ENCODE peak calls at places on chromosomes 5 and 9, in four cellular contexts. G, S, N and E are unnamed samples.

GRCh38 chr5:177509361-177509951 is at the start of gene DOK3:
- DNase-seq in S (no peak), N (peak; percentile 47), G (peak; percentile 41), E (no peak)

GRCh38 chr5:151799407-151799806 is 27.7 kb downstream of the G3BP1 start:
- DNase-seq in N (no peak), S (no peak), G (no peak), E (no peak)

GRCh38 chr5:135158982-135159381 is 125.0 kb upstream of the PITX1 start:
- DNase-seq in G (no peak), S (no peak), N (no peak), E (no peak)

GRCh38 chr5:148388692-148389091 is 4.9 kb downstream of the FBXO38 start:
- DNase-seq in N (no peak), G (no peak), S (no peak), E (no peak)

GRCh38 chr5:170293273-170293672 is 4.3 kb downstream of the LCP2 start:
- DNase-seq in N (peak; percentile 42), G (no peak), S (no peak), E (no peak)

GRCh38 chr5:39755986-39756385 is 331.2 kb upstream of the DAB2 start:
- DNase-seq in S (no peak), G (no peak), N (no peak), E (peak; percentile 93)

GRCh38 chr9:82354260-82354659 is 365.7 kb downstream of the SPATA31D1 start:
- DNase-seq in G (no peak), S (no peak), N (no peak), E (peak; percentile 80)

GRCh38 chr9:21964925-21965385 is 29.2 kb downstream of the CDKN2A start:
- DNase-seq in G (peak; percentile 38), S (no peak), N (peak; percentile 21), E (no peak)

GRCh38 chr9:12740845-12741244 is 34.0 kb upstream of the LURAP1L start:
- DNase-seq in S (no peak), N (no peak), G (no peak), E (no peak)